ENCODE peak calls at places on chromosomes 11 and 22, in eight cellular contexts. One of them, this sample, is unnamed.

GRCh38 chr22:17774206-17774927 is at the start of gene BID:
- DNase-seq in MG63: peak
- DNase-seq in left cardiac atrium: peak
- DNase-seq in mesendoderm: no peak
- DNase-seq in hippocampal formation: no peak
- DNase-seq in right lobe of liver: peak
- DNase-seq in cardiac fibroblast: no peak
- DNase-seq in activated naive CD8-positive, alpha-beta T cell treated with anti-CD3 and anti-CD28 coated beads, Interleukin-2, amount 50 U/mL, for 16 hours: no peak
- DNase-seq in this sample: peak

GRCh38 chr22:37401401-37401859 is 25.8 kb downstream of the ELFN2 start:
- DNase-seq in cardiac fibroblast: peak
- DNase-seq in activated naive CD8-positive, alpha-beta T cell treated with anti-CD3 and anti-CD28 coated beads, Interleukin-2, amount 50 U/mL, for 16 hours: no peak
- DNase-seq in mesendoderm: no peak
- DNase-seq in right lobe of liver: no peak
- DNase-seq in left cardiac atrium: peak
- DNase-seq in hippocampal formation: no peak
- DNase-seq in MG63: no peak
- DNase-seq in this sample: no peak

GRCh38 chr22:21000215-21000986 is 1.5 kb downstream of the THAP7 start:
- DNase-seq in mesendoderm: no peak
- DNase-seq in cardiac fibroblast: no peak
- DNase-seq in right lobe of liver: no peak
- DNase-seq in activated naive CD8-positive, alpha-beta T cell treated with anti-CD3 and anti-CD28 coated beads, Interleukin-2, amount 50 U/mL, for 16 hours: no peak
- DNase-seq in left cardiac atrium: no peak
- DNase-seq in MG63: no peak
- DNase-seq in hippocampal formation: no peak
- DNase-seq in this sample: no peak

GRCh38 chr11:65793144-65793581 is 6.3 kb downstream of the OVOL1 start:
- DNase-seq in activated naive CD8-positive, alpha-beta T cell treated with anti-CD3 and anti-CD28 coated beads, Interleukin-2, amount 50 U/mL, for 16 hours: no peak
- DNase-seq in hippocampal formation: no peak
- DNase-seq in right lobe of liver: peak
- DNase-seq in cardiac fibroblast: no peak
- DNase-seq in left cardiac atrium: no peak
- DNase-seq in mesendoderm: no peak
- DNase-seq in MG63: no peak
- DNase-seq in this sample: no peak

GRCh38 chr22:45329536-45329936 is 19.8 kb downstream of the FAM118A start:
- DNase-seq in hippocampal formation: peak
- DNase-seq in cardiac fibroblast: no peak
- DNase-seq in right lobe of liver: peak
- DNase-seq in mesendoderm: no peak
- DNase-seq in MG63: no peak
- DNase-seq in left cardiac atrium: peak
- DNase-seq in activated naive CD8-positive, alpha-beta T cell treated with anti-CD3 and anti-CD28 coated beads, Interleukin-2, amount 50 U/mL, for 16 hours: no peak
- DNase-seq in this sample: peak

GRCh38 chr22:20083891-20084546 is 4.0 kb downstream of the DGCR8 start:
- DNase-seq in activated naive CD8-positive, alpha-beta T cell treated with anti-CD3 and anti-CD28 coated beads, Interleukin-2, amount 50 U/mL, for 16 hours: no peak
- DNase-seq in right lobe of liver: peak
- DNase-seq in left cardiac atrium: no peak
- DNase-seq in cardiac fibroblast: no peak
- DNase-seq in hippocampal formation: no peak
- DNase-seq in MG63: no peak
- DNase-seq in mesendoderm: no peak
- DNase-seq in this sample: no peak

GRCh38 chr11:63250162-63251050 is 7.0 kb upstream of the SLC22A25 start:
- DNase-seq in activated naive CD8-positive, alpha-beta T cell treated with anti-CD3 and anti-CD28 coated beads, Interleukin-2, amount 50 U/mL, for 16 hours: no peak
- DNase-seq in left cardiac atrium: no peak
- DNase-seq in mesendoderm: no peak
- DNase-seq in right lobe of liver: no peak
- DNase-seq in cardiac fibroblast: no peak
- DNase-seq in MG63: no peak
- DNase-seq in hippocampal formation: no peak
- DNase-seq in this sample: no peak

GRCh38 chr11:68749061-68749491 is 2.2 kb downstream of the TESMIN start:
- DNase-seq in cardiac fibroblast: no peak
- DNase-seq in mesendoderm: no peak
- DNase-seq in hippocampal formation: no peak
- DNase-seq in MG63: no peak
- DNase-seq in activated naive CD8-positive, alpha-beta T cell treated with anti-CD3 and anti-CD28 coated beads, Interleukin-2, amount 50 U/mL, for 16 hours: no peak
- DNase-seq in left cardiac atrium: no peak
- DNase-seq in right lobe of liver: no peak
- DNase-seq in this sample: no peak

GRCh38 chr22:23012081-23012622 is 58.2 kb upstream of the GNAZ start:
- DNase-seq in left cardiac atrium: no peak
- DNase-seq in MG63: no peak
- DNase-seq in right lobe of liver: no peak
- DNase-seq in cardiac fibroblast: no peak
- DNase-seq in hippocampal formation: no peak
- DNase-seq in activated naive CD8-positive, alpha-beta T cell treated with anti-CD3 and anti-CD28 coated beads, Interleukin-2, amount 50 U/mL, for 16 hours: peak
- DNase-seq in mesendoderm: no peak
- DNase-seq in this sample: no peak

GRCh38 chr11:45026835-45027234 is 76.2 kb upstream of the TP53I11 start:
- DNase-seq in left cardiac atrium: no peak
- DNase-seq in MG63: no peak
- DNase-seq in cardiac fibroblast: no peak
- DNase-seq in right lobe of liver: no peak
- DNase-seq in activated naive CD8-positive, alpha-beta T cell treated with anti-CD3 and anti-CD28 coated beads, Interleukin-2, amount 50 U/mL, for 16 hours: no peak
- DNase-seq in mesendoderm: no peak
- DNase-seq in hippocampal formation: no peak
- DNase-seq in this sample: no peak

GRCh38 chr11:66743271-66743968 is 14.4 kb upstream of the SPTBN2 start:
- DNase-seq in MG63: peak
- DNase-seq in cardiac fibroblast: no peak
- DNase-seq in left cardiac atrium: peak
- DNase-seq in activated naive CD8-positive, alpha-beta T cell treated with anti-CD3 and anti-CD28 coated beads, Interleukin-2, amount 50 U/mL, for 16 hours: no peak
- DNase-seq in right lobe of liver: no peak
- DNase-seq in mesendoderm: no peak
- DNase-seq in hippocampal formation: no peak
- DNase-seq in this sample: no peak

GRCh38 chr11:62922653-62923371 is 1.6 kb upstream of the CHRM1 start:
- DNase-seq in right lobe of liver: no peak
- DNase-seq in left cardiac atrium: no peak
- DNase-seq in activated naive CD8-positive, alpha-beta T cell treated with anti-CD3 and anti-CD28 coated beads, Interleukin-2, amount 50 U/mL, for 16 hours: no peak
- DNase-seq in hippocampal formation: peak
- DNase-seq in MG63: peak
- DNase-seq in mesendoderm: peak
- DNase-seq in cardiac fibroblast: peak
- DNase-seq in this sample: no peak